ENCODE peak calls at places on chromosomes 13 and 19, in four cellular contexts. N, B, M and D are unnamed samples.

GRCh38 chr13:98773053-98773452 is 20.6 kb upstream of the SLC15A1 start:
- DNase-seq in M (no peak), N (no peak), B (no peak), D (no peak)

GRCh38 chr13:90455861-90456260 is 891.6 kb upstream of the MIR17HG start:
- DNase-seq in N (no peak), M (peak), B (no peak), D (no peak)

GRCh38 chr19:50292216-50292827 is 36.9 kb downstream of the KCNC3 start:
- DNase-seq in B (no peak), N (no peak), M (no peak), D (no peak)

GRCh38 chr19:49231389-49231788 is 73.8 kb downstream of the TRPM4 start:
- DNase-seq in N (no peak), M (no peak), B (no peak), D (no peak)

GRCh38 chr19:2949939-2950285 is 5.1 kb upstream of the ZNF77 start:
- DNase-seq in N (no peak), M (no peak), B (no peak), D (no peak)

GRCh38 chr19:37221136-37221535 is 3.1 kb downstream of the ZNF383 start:
- DNase-seq in N (no peak), M (no peak), B (no peak), D (no peak)

GRCh38 chr13:105928048-105928447 is 607.4 kb downstream of the EFNB2 start:
- DNase-seq in N (no peak), M (no peak), B (no peak), D (no peak)

GRCh38 chr19:9528757-9529336 is 9.6 kb downstream of the ZNF426 start:
- DNase-seq in B (no peak), M (peak), N (no peak), D (peak)

GRCh38 chr13:76937416-76937815 is 10.9 kb upstream of the ACOD1 start:
- DNase-seq in B (no peak), N (no peak), M (peak), D (peak)